ENCODE peak calls at places on chromosomes 5 and 9, in five cellular contexts. R is astrocyte, P is fibroblast of lung, M is pancreas, O is cardiac muscle cell. F is an unnamed sample.
A peak's percentile ranks its signal among the peaks of the same experiment; 100 is the strongest.

GRCh38 chr5:174573210-174574014 is 151.0 kb upstream of the MSX2 start:
- DNase-seq in R (no peak), P (peak; percentile 70), M (no peak), O (peak; percentile 35), F (no peak)

GRCh38 chr5:53944981-53945380 is 365.4 kb downstream of the ARL15 start:
- DNase-seq in R (peak; percentile 30), P (no peak), M (no peak), O (peak; percentile 14), F (no peak)

GRCh38 chr9:16267336-16268036 is 603.0 kb downstream of the BNC2 start:
- DNase-seq in R (peak; percentile 42), P (peak; percentile 76), M (no peak), O (peak; percentile 48), F (no peak)

GRCh38 chr5:32030686-32031478 is 143.2 kb downstream of the GOLPH3 start:
- DNase-seq in R (peak; percentile 32), P (no peak), M (no peak), O (peak; percentile 31), F (no peak)

GRCh38 chr5:9924614-9925013 is 294.5 kb upstream of the TAS2R1 start:
- DNase-seq in R (peak; percentile 98), P (peak; percentile 96), M (no peak), O (peak; percentile 97), F (no peak)

GRCh38 chr9:137438591-137439157 is 2.5 kb downstream of the ENTPD8 start:
- DNase-seq in R (no peak), P (no peak), M (no peak), O (no peak), F (no peak)

GRCh38 chr9:128396970-128397613 is 23.6 kb upstream of the CERCAM start:
- DNase-seq in R (no peak), P (no peak), M (no peak), O (no peak), F (no peak)

GRCh38 chr5:58922392-58923171 is 339.7 kb downstream of the RAB3C start:
- DNase-seq in R (peak; percentile 83), P (peak; percentile 48), M (peak; percentile 74), O (peak; percentile 74), F (peak; percentile 93)

GRCh38 chr9:127884427-127884911 is 7.0 kb upstream of the AK1 start:
- DNase-seq in R (no peak), P (no peak), M (peak; percentile 73), O (no peak), F (no peak)

GRCh38 chr9:86816868-86817267 is 130.4 kb downstream of the GAS1 start:
- DNase-seq in R (no peak), P (no peak), M (no peak), O (no peak), F (no peak)

GRCh38 chr9:2567922-2568321 is 53.7 kb upstream of the VLDLR start:
- DNase-seq in R (no peak), P (no peak), M (no peak), O (no peak), F (no peak)

GRCh38 chr9:93125331-93125894 is 8.6 kb downstream of the NINJ1 start:
- DNase-seq in R (no peak), P (no peak), M (no peak), O (no peak), F (no peak)

GRCh38 chr5:134226441-134227192 is 744 bp upstream of the PPP2CA start:
- DNase-seq in R (no peak), P (peak; percentile 39), M (no peak), O (no peak), F (no peak)

GRCh38 chr9:75152416-75152815 is 64.1 kb downstream of the OSTF1 start:
- DNase-seq in R (no peak), P (no peak), M (no peak), O (no peak), F (no peak)

GRCh38 chr5:37786416-37786815 is 53.4 kb downstream of the GDNF start:
- DNase-seq in R (no peak), P (no peak), M (no peak), O (no peak), F (no peak)

GRCh38 chr5:116296335-116297072 is 211.7 kb downstream of the COMMD10 start:
- DNase-seq in R (no peak), P (no peak), M (no peak), O (no peak), F (no peak)

GRCh38 chr9:92147030-92147853 is 32.0 kb upstream of the SPTLC1 start:
- DNase-seq in R (peak; percentile 93), P (peak; percentile 91), M (no peak), O (peak; percentile 91), F (peak; percentile 74)

GRCh38 chr9:129336601-129337286 is 158.7 kb upstream of the IER5L start:
- DNase-seq in R (peak; percentile 85), P (peak; percentile 75), M (no peak), O (peak; percentile 85), F (no peak)

GRCh38 chr5:157266286-157267007 is 524 bp downstream of the CYFIP2 start:
- DNase-seq in R (no peak), P (no peak), M (peak; percentile 29), O (no peak), F (no peak)

GRCh38 chr9:97919217-97919813 is 3.0 kb downstream of the TRMO start:
- DNase-seq in R (no peak), P (no peak), M (no peak), O (no peak), F (no peak)

GRCh38 chr5:143355710-143356109 is 47.8 kb downstream of the NR3C1 start:
- DNase-seq in R (peak; percentile 90), P (peak; percentile 93), M (peak; percentile 44), O (peak; percentile 95), F (peak; percentile 63)

GRCh38 chr9:93266521-93267001 is 82.6 kb downstream of the WNK2 start:
- DNase-seq in R (no peak), P (no peak), M (no peak), O (no peak), F (peak; percentile 50)

GRCh38 chr5:2872676-2873075 is 121.2 kb upstream of the IRX2 start:
- DNase-seq in R (no peak), P (no peak), M (no peak), O (no peak), F (no peak)

GRCh38 chr5:124481419-124481818 is 265.0 kb downstream of the ZNF608 start:
- DNase-seq in R (no peak), P (no peak), M (no peak), O (no peak), F (no peak)

DNA sequence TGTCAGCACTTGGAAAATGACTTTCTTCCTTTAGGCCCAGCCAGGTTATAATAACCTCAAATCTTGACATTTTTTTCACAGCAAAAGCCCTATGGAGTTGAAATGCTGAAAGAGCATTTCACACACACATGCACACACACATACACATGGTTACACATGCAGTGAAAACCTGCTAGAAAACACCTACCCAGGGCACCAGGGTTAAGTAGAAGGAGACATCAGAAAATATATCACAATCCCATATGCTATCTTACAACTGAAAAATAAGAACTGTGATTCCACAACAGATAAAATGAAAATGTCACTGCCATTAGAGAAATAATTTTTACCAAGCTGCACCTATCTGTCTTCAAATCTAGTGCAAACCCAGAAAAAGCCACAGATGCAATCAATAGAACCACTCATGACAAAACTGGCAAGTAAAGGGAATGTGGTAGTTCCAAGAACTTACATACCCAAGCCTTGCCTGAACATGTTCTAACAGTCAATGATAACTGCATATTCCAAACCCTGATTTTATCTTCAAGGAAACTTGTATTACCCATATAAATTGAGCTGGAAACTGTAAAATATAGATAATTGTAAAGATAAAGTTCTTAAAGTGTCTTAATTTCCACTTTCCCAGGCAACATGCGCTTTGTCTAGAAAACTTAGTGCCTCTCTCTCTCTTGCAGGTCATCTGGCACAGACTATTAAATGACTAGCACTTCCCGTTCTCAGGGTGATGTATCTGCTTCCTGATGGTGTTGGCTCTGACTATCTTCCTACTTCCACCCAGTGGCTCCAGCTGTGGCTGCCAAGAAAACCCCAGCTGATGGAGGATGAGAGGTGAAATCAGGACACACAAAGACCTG is 250.2 kb upstream of the PTGER4 start:
- DNase-seq in R (no peak), P (peak; percentile 28), M (no peak), O (peak; percentile 44), F (no peak)
- TF ChIP-seq CTCF in R (no peak), P (no peak), M (no peak), O (no peak), F (no peak)

GRCh38 chr5:40367260-40367659 is 312.5 kb upstream of the PTGER4 start:
- DNase-seq in R (no peak), P (peak; percentile 24), M (no peak), O (peak; percentile 13), F (no peak)
- H3K9me3 ChIP-seq in R (no peaks in the 10 kb centered on the region), P (no peaks in the 10 kb centered on the region), M (no peaks in the 10 kb centered on the region), O (no peaks in the 10 kb centered on the region), F (peaks cover 14% of the 10 kb centered on the region)

GRCh38 chr9:36319183-36319582 is 60.9 kb upstream of the GNE start:
- DNase-seq in R (no peak), P (no peak), M (no peak), O (no peak), F (no peak)

GRCh38 chr9:36317766-36318165 is 59.5 kb upstream of the GNE start:
- DNase-seq in R (no peak), P (no peak), M (peak; percentile 33), O (no peak), F (no peak)

GRCh38 chr9:36316629-36317317 is 58.5 kb upstream of the GNE start:
- DNase-seq in R (peak; percentile 61), P (no peak), M (no peak), O (peak; percentile 81), F (no peak)

GRCh38 chr9:36319806-36320205 is 61.6 kb upstream of the GNE start:
- DNase-seq in R (no peak), P (no peak), M (peak; percentile 41), O (no peak), F (no peak)

GRCh38 chr9:36318212-36318802 is 60.1 kb upstream of the GNE start:
- DNase-seq in R (no peak), P (no peak), M (no peak), O (no peak), F (no peak)
- H3K27ac ChIP-seq in R (no peak overlapping the region), P (no peak overlapping the region), M (no peak overlapping the region), O (no peak overlapping the region), F (no peak overlapping the region)

GRCh38 chr9:20524776-20525175 is 97.5 kb downstream of the MLLT3 start:
- DNase-seq in R (no peak), P (no peak), M (no peak), O (no peak), F (no peak)
- TF ChIP-seq CTCF in R (no peak), P (peak; percentile 37), M (no peak), O (peak; percentile 31), F (no peak)

DNA sequence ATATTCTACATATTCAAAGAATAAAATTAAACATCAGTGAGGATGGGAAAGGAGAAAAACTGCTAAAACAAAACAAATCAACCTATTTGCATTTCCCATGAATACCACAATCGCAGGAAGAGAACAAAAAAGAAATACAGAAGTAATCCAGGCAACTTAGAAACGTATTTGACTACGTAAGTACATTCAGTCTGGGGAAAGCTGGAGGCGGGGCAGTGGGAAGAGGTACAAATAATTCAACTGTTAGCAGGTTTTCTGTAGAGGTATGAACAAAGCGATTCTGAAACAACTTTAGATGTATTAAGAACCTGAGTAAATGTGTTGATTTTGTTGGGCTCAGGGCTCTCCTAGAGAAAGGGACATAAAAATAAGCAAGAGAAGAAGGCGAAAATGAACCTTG is 7.6 kb downstream of the ZFP62 start:
- DNase-seq in R (no peak), P (no peak), M (no peak), O (no peak), F (no peak)
- H3K9me3 ChIP-seq in R (peaks cover 33% of the 10 kb centered on the region), P (peaks cover 13% of the 10 kb centered on the region), M (no peaks in the 10 kb centered on the region), O (peaks cover 15% of the 10 kb centered on the region), F (no peaks in the 10 kb centered on the region)

GRCh38 chr5:150616024-150616470 is 24.4 kb upstream of the SYNPO start:
- DNase-seq in R (no peak), P (peak; percentile 36), M (peak; percentile 85), O (peak; percentile 74), F (no peak)
- H3K27ac ChIP-seq in R (peak overlapping the region; percentile 11), P (no peak overlapping the region), M (peak overlapping the region; percentile 72), O (no peak overlapping the region), F (peak overlapping the region; percentile 89)